ENCODE peak calls at places on chromosomes 12 and 14, in five cellular contexts. One of them, this sample, is unnamed.

GRCh38 chr14:98959958-98960616 is 311.9 kb downstream of the BCL11B start:
- DNase-seq in A549: no peak
- DNase-seq in amniotic epithelial cell: no peak
- DNase-seq in naive thymus-derived CD4-positive, alpha-beta T cell: no peak
- DNase-seq in nephron progenitor cell: no peak
- DNase-seq in this sample: no peak

GRCh38 chr12:9687228-9687627 is 17.7 kb downstream of the CLEC2D start:
- DNase-seq in A549: no peak
- DNase-seq in naive thymus-derived CD4-positive, alpha-beta T cell: no peak
- DNase-seq in nephron progenitor cell: no peak
- DNase-seq in amniotic epithelial cell: peak
- DNase-seq in this sample: peak

GRCh38 chr14:67577181-67577580 is 22.9 kb downstream of the PIGH start:
- DNase-seq in A549: no peak
- DNase-seq in amniotic epithelial cell: no peak
- DNase-seq in naive thymus-derived CD4-positive, alpha-beta T cell: no peak
- DNase-seq in nephron progenitor cell: no peak
- DNase-seq in this sample: no peak

GRCh38 chr12:94174576-94174975 is 26.2 kb downstream of the PLXNC1 start:
- DNase-seq in A549: no peak
- DNase-seq in naive thymus-derived CD4-positive, alpha-beta T cell: peak
- DNase-seq in amniotic epithelial cell: no peak
- DNase-seq in nephron progenitor cell: no peak
- DNase-seq in this sample: no peak

GRCh38 chr12:89172224-89172623 is 180.1 kb downstream of the DUSP6 start:
- DNase-seq in A549: no peak
- DNase-seq in nephron progenitor cell: no peak
- DNase-seq in amniotic epithelial cell: no peak
- DNase-seq in naive thymus-derived CD4-positive, alpha-beta T cell: no peak
- DNase-seq in this sample: no peak

GRCh38 chr12:111219440-111219839 is 149.5 kb downstream of the PHETA1 start:
- DNase-seq in A549: no peak
- DNase-seq in naive thymus-derived CD4-positive, alpha-beta T cell: no peak
- DNase-seq in amniotic epithelial cell: no peak
- DNase-seq in nephron progenitor cell: no peak
- DNase-seq in this sample: no peak

GRCh38 chr14:74620497-74620921 is 8.5 kb upstream of the LTBP2 start:
- DNase-seq in naive thymus-derived CD4-positive, alpha-beta T cell: no peak
- DNase-seq in nephron progenitor cell: no peak
- DNase-seq in A549: peak
- DNase-seq in amniotic epithelial cell: peak
- DNase-seq in this sample: peak

GRCh38 chr14:89540830-89541470 is 123.9 kb upstream of the FOXN3 start:
- DNase-seq in amniotic epithelial cell: peak
- DNase-seq in A549: no peak
- DNase-seq in nephron progenitor cell: no peak
- DNase-seq in naive thymus-derived CD4-positive, alpha-beta T cell: no peak
- DNase-seq in this sample: peak

GRCh38 chr12:129467289-129467688 is 436.5 kb downstream of the TMEM132D start:
- DNase-seq in naive thymus-derived CD4-positive, alpha-beta T cell: no peak
- DNase-seq in A549: no peak
- DNase-seq in nephron progenitor cell: no peak
- DNase-seq in amniotic epithelial cell: no peak
- DNase-seq in this sample: no peak

GRCh38 chr12:43692064-43692463 is 66.5 kb downstream of the PUS7L start:
- DNase-seq in amniotic epithelial cell: peak
- DNase-seq in nephron progenitor cell: no peak
- DNase-seq in naive thymus-derived CD4-positive, alpha-beta T cell: no peak
- DNase-seq in A549: no peak
- DNase-seq in this sample: peak

GRCh38 chr12:17975763-17976162 is 114.2 kb downstream of the RERGL start:
- DNase-seq in amniotic epithelial cell: no peak
- DNase-seq in nephron progenitor cell: no peak
- DNase-seq in naive thymus-derived CD4-positive, alpha-beta T cell: no peak
- DNase-seq in A549: no peak
- DNase-seq in this sample: no peak

GRCh38 chr12:104480826-104481457 is 24.2 kb downstream of the CHST11 start:
- DNase-seq in naive thymus-derived CD4-positive, alpha-beta T cell: no peak
- DNase-seq in nephron progenitor cell: no peak
- DNase-seq in amniotic epithelial cell: peak
- DNase-seq in A549: no peak
- DNase-seq in this sample: peak

GRCh38 chr12:102063066-102063465 is 1.3 kb upstream of the WASHC3 start:
- DNase-seq in amniotic epithelial cell: peak
- DNase-seq in nephron progenitor cell: no peak
- DNase-seq in naive thymus-derived CD4-positive, alpha-beta T cell: no peak
- DNase-seq in A549: no peak
- DNase-seq in this sample: peak

GRCh38 chr14:54046250-54046649 is 89.6 kb upstream of the BMP4 start:
- DNase-seq in A549: no peak
- DNase-seq in naive thymus-derived CD4-positive, alpha-beta T cell: no peak
- DNase-seq in nephron progenitor cell: no peak
- DNase-seq in amniotic epithelial cell: no peak
- DNase-seq in this sample: no peak

GRCh38 chr14:75401356-75401755 is 26.5 kb upstream of the JDP2 start:
- DNase-seq in amniotic epithelial cell: peak
- DNase-seq in A549: no peak
- DNase-seq in nephron progenitor cell: no peak
- DNase-seq in naive thymus-derived CD4-positive, alpha-beta T cell: no peak
- DNase-seq in this sample: peak

GRCh38 chr12:76064904-76065303 is 19.6 kb downstream of the NAP1L1 start:
- DNase-seq in nephron progenitor cell: no peak
- DNase-seq in amniotic epithelial cell: no peak
- DNase-seq in naive thymus-derived CD4-positive, alpha-beta T cell: no peak
- DNase-seq in A549: no peak
- DNase-seq in this sample: no peak

GRCh38 chr12:89951050-89951693 is 242.5 kb upstream of the ATP2B1 start:
- DNase-seq in nephron progenitor cell: no peak
- DNase-seq in A549: peak
- DNase-seq in naive thymus-derived CD4-positive, alpha-beta T cell: no peak
- DNase-seq in amniotic epithelial cell: no peak
- DNase-seq in this sample: no peak

GRCh38 chr14:40229676-40230075 is 797.4 kb upstream of the FBXO33 start:
- DNase-seq in nephron progenitor cell: no peak
- DNase-seq in A549: no peak
- DNase-seq in amniotic epithelial cell: no peak
- DNase-seq in naive thymus-derived CD4-positive, alpha-beta T cell: no peak
- DNase-seq in this sample: no peak

GRCh38 chr14:100067971-100068959 is 3.0 kb downstream of the EVL start:
- DNase-seq in naive thymus-derived CD4-positive, alpha-beta T cell: peak
- DNase-seq in A549: no peak
- DNase-seq in nephron progenitor cell: no peak
- DNase-seq in amniotic epithelial cell: peak
- DNase-seq in this sample: peak